ENCODE peak calls at places on chromosomes 16 and 17, in four cellular contexts. I is cardiac muscle cell, B is right lobe of liver, U is left ventricle myocardium superior. Z is an unnamed sample.

GRCh38 chr17:60079401-60079861 is 710 bp upstream of the HEATR6 start:
- DNase-seq in I (peak), B (no peak), U (no peak), Z (no peak)

GRCh38 chr17:39064814-39065213 is 86.6 kb downstream of the PLXDC1 start:
- DNase-seq in I (no peak), B (no peak), U (no peak), Z (no peak)

GRCh38 chr16:85372627-85373372 is 240.3 kb upstream of the GSE1 start:
- DNase-seq in I (no peak), B (no peak), U (no peak), Z (no peak)

GRCh38 chr17:10429416-10430045 is 7.8 kb upstream of the MYH8 start:
- DNase-seq in I (no peak), B (no peak), U (no peak), Z (no peak)

GRCh38 chr17:74454197-74455024 is 12.0 kb upstream of the CD300A start:
- DNase-seq in I (no peak), B (peak), U (peak), Z (peak)

GRCh38 chr17:56108811-56109284 is 44.4 kb upstream of the ANKFN1 start:
- DNase-seq in I (no peak), B (no peak), U (no peak), Z (peak)

GRCh38 chr17:27585153-27585681 is 45.8 kb upstream of the LGALS9 start:
- DNase-seq in I (no peak), B (no peak), U (peak), Z (no peak)

GRCh38 chr16:87326151-87326571 is 9.0 kb upstream of the C16orf95 start:
- DNase-seq in I (no peak), B (no peak), U (no peak), Z (no peak)

GRCh38 chr17:17921192-17922082 is 50.8 kb downstream of the TOM1L2 start:
- DNase-seq in I (peak), B (no peak), U (peak), Z (no peak)

GRCh38 chr17:12613566-12613965 is 52.1 kb upstream of the MYOCD start:
- DNase-seq in I (no peak), B (no peak), U (no peak), Z (no peak)

GRCh38 chr16:85759136-85759535 is 8.2 kb upstream of the C16orf74 start:
- DNase-seq in I (no peak), B (no peak), U (no peak), Z (no peak)

GRCh38 chr17:20096430-20096829 is 87.3 kb downstream of the SPECC1 start:
- DNase-seq in I (no peak), B (no peak), U (peak), Z (no peak)

GRCh38 chr16:84278968-84279367 is 15.7 kb upstream of the WFDC1 start:
- DNase-seq in I (peak), B (no peak), U (no peak), Z (no peak)

GRCh38 chr16:81823111-81823510 is 44.0 kb downstream of the PLCG2 start:
- DNase-seq in I (peak), B (no peak), U (peak), Z (peak)

GRCh38 chr17:7686221-7687071 is 844 bp downstream of the TP53 start:
- DNase-seq in I (peak), B (peak), U (peak), Z (peak)

GRCh38 chr16:83963277-83964119 is 4.5 kb upstream of the NECAB2 start:
- DNase-seq in I (no peak), B (no peak), U (peak), Z (peak)

GRCh38 chr16:11824362-11824761 is 27.0 kb downstream of the RSL1D1 start:
- DNase-seq in I (no peak), B (no peak), U (peak), Z (no peak)

GRCh38 chr17:66576473-66576872 is 258.4 kb upstream of the CACNG5 start:
- DNase-seq in I (no peak), B (no peak), U (no peak), Z (no peak)

GRCh38 chr17:10357768-10358167 is 15.0 kb downstream of the MYH13 start:
- DNase-seq in I (no peak), B (no peak), U (no peak), Z (no peak)

GRCh38 chr16:47448830-47449575 is 11.9 kb downstream of the ITFG1 start:
- DNase-seq in I (no peak), B (no peak), U (no peak), Z (no peak)

Z was measured in mucosa of descending colon.